ENCODE peak calls at places on chromosomes 7 and 10, in ten cellular contexts. L, M, D, V, E, T, O, Y, I and H are unnamed samples.
A peak's percentile ranks its signal among the peaks of the same experiment; 100 is the strongest.

GRCh38 chr10:58781873-58782488 is 269.3 kb downstream of the BICC1 start:
- DNase-seq in L (peak; percentile 8), M (no peak), D (no peak), V (no peak), E (no peak), T (peak; percentile 44), O (peak; percentile 47), Y (no peak), I (no peak), H (no peak)

GRCh38 chr7:77887567-77887966 is 89.0 kb downstream of the PHTF2 start:
- DNase-seq in L (no peak), M (no peak), D (no peak), V (no peak), E (no peak), T (no peak), O (no peak), Y (no peak), I (no peak), H (no peak)

GRCh38 chr7:117993377-117994003 is 120.2 kb upstream of the CTTNBP2 start:
- DNase-seq in L (no peak), M (peak; percentile 47), D (no peak), V (no peak), E (no peak), T (peak; percentile 57), O (peak; percentile 59), Y (no peak), I (peak; percentile 48), H (no peak)

GRCh38 chr10:75108684-75109458 is 2.6 kb upstream of the SAMD8 start:
- DNase-seq in L (no peak), M (peak; percentile 20), D (no peak), V (no peak), E (no peak), T (peak; percentile 35), O (peak; percentile 27), Y (no peak), I (no peak), H (peak; percentile 85)

GRCh38 chr7:71860572-71860971 is 551.6 kb downstream of the CALN1 start:
- DNase-seq in L (no peak), M (no peak), D (no peak), V (no peak), E (no peak), T (no peak), O (no peak), Y (no peak), I (no peak), H (no peak)

GRCh38 chr10:121734517-121735137 is 136.4 kb upstream of the FGFR2 start:
- DNase-seq in L (no peak), M (peak; percentile 19), D (no peak), V (no peak), E (no peak), T (peak; percentile 32), O (peak; percentile 19), Y (no peak), I (no peak), H (no peak)

GRCh38 chr7:4711634-4712033 is 29.5 kb downstream of the FOXK1 start:
- DNase-seq in L (no peak), M (no peak), D (peak; percentile 78), V (no peak), E (no peak), T (no peak), O (no peak), Y (no peak), I (no peak), H (no peak)

GRCh38 chr7:74181821-74182220 is 7.7 kb downstream of the EIF4H start:
- DNase-seq in L (no peak), M (no peak), D (no peak), V (no peak), E (no peak), T (no peak), O (no peak), Y (no peak), I (no peak), H (no peak)

GRCh38 chr7:90817846-90818245 is 221.7 kb downstream of the CDK14 start:
- DNase-seq in L (no peak), M (no peak), D (no peak), V (no peak), E (no peak), T (no peak), O (no peak), Y (no peak), I (no peak), H (no peak)

GRCh38 chr10:43420369-43421200 is 11.6 kb upstream of the HNRNPF start:
- DNase-seq in L (no peak), M (peak; percentile 82), D (peak; percentile 90), V (peak; percentile 86), E (peak; percentile 83), T (peak; percentile 97), O (no peak), Y (peak; percentile 89), I (peak; percentile 90), H (peak; percentile 87)

GRCh38 chr10:32005050-32005449 is 51.2 kb downstream of the KIF5B start:
- DNase-seq in L (peak; percentile 16), M (peak; percentile 24), D (peak; percentile 70), V (no peak), E (peak; percentile 47), T (peak; percentile 67), O (peak; percentile 43), Y (no peak), I (no peak), H (no peak)

GRCh38 chr10:119308089-119308488 is 100.7 kb downstream of the GRK5 start:
- DNase-seq in L (no peak), M (no peak), D (no peak), V (no peak), E (no peak), T (no peak), O (no peak), Y (no peak), I (no peak), H (no peak)

GRCh38 chr10:119304541-119304940 is 97.2 kb downstream of the GRK5 start:
- DNase-seq in L (no peak), M (no peak), D (no peak), V (no peak), E (no peak), T (no peak), O (no peak), Y (no peak), I (no peak), H (no peak)

GRCh38 chr10:119305860-119306513 is 98.6 kb downstream of the GRK5 start:
- DNase-seq in L (peak; percentile 81), M (peak; percentile 29), D (peak; percentile 85), V (peak; percentile 75), E (peak; percentile 52), T (peak; percentile 99), O (peak; percentile 97), Y (peak; percentile 75), I (peak; percentile 96), H (peak; percentile 66)

GRCh38 chr10:119306964-119307363 is 99.6 kb downstream of the GRK5 start:
- DNase-seq in L (no peak), M (no peak), D (no peak), V (no peak), E (no peak), T (no peak), O (no peak), Y (no peak), I (no peak), H (no peak)

DNA sequence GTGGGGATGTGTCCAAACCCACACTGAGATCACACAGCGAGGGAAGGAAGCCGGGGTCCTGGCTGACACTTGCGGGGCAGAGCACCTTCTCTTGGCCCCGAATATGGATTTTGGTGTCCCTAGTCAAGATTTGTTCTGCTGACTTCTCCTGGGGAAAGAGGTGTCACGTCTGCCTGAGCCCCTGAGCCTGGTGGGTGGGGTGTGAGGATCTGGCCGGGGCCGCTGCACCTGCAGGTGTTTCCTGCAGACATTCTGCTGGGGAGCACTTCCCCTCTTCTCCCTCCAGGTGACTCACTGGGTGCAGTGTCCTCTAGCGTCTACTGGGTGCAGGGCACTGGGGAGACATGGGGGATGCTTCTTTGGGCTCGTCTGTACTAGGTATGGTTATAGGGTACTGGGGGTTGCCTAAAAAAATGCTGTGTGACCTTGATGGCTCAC is 99.2 kb downstream of the GRK5 start:
- DNase-seq in L (peak; percentile 71), M (no peak), D (no peak), V (no peak), E (peak; percentile 43), T (peak; percentile 81), O (no peak), Y (no peak), I (peak; percentile 53), H (no peak)
- TF ChIP-seq POLR2A in L (peak; percentile 42), M (no peak), D (no peak), V (no peak), E (no peak), T (no peak), O (no peak), Y (no peak), I (no peak), H (no peak)

GRCh38 chr7:95668504-95669018 is 72.2 kb upstream of the PDK4 start:
- DNase-seq in L (no peak), M (no peak), D (no peak), V (no peak), E (no peak), T (no peak), O (no peak), Y (no peak), I (no peak), H (no peak)
- H3K4me3 ChIP-seq in L (no peak overlapping the region), M (no peak overlapping the region), D (no peak overlapping the region), V (no peak overlapping the region), E (no peak overlapping the region), T (no peak overlapping the region), O (no peak overlapping the region), Y (no peak overlapping the region), I (no peak overlapping the region), H (no peak overlapping the region)

GRCh38 chr7:39732837-39733804 is 109.7 kb downstream of the RALA start:
- DNase-seq in L (peak; percentile 95), M (peak; percentile 94), D (peak; percentile 98), V (peak; percentile 87), E (peak; percentile 89), T (peak; percentile 100), O (peak; percentile 87), Y (peak; percentile 94), I (peak; percentile 94), H (peak; percentile 84)
- TF ChIP-seq POLR2A in L (peak; percentile 91), M (peak; percentile 22), D (peak; percentile 36), V (no peak), E (no peak), T (peak; percentile 65), O (no peak), Y (peak; percentile 21), I (peak; percentile 25), H (no peak)

DNA sequence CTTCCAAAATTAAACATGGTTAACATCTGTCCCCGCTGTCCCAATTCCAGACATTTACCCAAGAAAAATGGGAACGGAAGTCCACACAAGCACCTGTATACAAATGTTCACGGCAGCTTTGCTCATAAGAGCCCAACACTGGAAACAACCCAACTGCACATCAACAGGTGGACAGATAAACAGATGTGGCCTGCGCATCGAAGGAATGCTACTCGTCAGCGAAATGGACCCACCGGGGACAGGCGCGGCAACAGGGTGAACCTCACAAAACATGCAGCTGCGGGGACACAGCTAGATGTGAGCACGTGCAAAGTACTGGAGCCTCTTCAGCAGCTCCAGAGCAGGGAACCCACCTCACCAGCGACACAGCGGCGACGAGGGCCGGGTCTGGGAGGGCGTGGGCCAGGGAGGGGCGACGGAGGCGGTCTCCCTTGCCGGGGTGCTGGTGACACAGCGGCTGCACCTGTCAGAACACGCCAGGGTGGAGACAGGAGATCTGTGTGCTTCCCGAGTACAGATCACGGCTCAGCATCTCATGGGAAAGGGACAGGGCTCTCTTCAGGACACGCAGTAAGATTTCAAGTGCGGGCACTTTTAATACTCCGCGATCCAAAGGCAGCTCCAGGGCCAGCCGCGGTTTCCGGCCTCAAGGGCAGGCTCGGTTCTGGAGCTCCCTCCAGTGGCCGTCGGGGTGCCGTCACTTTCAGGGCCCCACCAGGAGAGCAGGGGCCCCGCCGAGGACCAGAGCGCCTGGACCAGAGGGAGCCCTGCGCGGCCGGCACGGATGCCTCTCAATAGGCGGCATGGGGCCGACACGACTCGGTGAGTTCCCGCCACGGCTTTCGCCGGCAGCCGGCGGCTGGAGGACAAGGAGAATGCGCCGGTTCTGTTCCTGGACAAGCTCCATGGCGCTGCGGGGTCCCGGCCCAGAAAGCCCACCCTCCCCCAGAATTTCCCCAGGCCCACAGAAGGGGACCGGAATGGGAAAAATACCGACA is 21.2 kb downstream of the GPR146 start:
- DNase-seq in L (no peak), M (peak; percentile 91), D (peak; percentile 91), V (peak; percentile 75), E (peak; percentile 91), T (peak; percentile 92), O (no peak), Y (peak; percentile 87), I (peak; percentile 81), H (peak; percentile 68)
- H3K4me3 ChIP-seq in L (peak overlapping the region; percentile 51), M (no peak overlapping the region), D (no peak overlapping the region), V (no peak overlapping the region), E (peak overlapping the region; percentile 29), T (no peak overlapping the region), O (no peak overlapping the region), Y (no peak overlapping the region), I (no peak overlapping the region), H (peak overlapping the region; percentile 11)